ENCODE peak calls at places on chromosome 13, in six cellular contexts. One of them, this sample, is unnamed.

GRCh38 chr13:30376426-30377311 is 45.6 kb upstream of the UBE2L5 start:
- DNase-seq in K562: no peak
- DNase-seq in GM12878: peak
- DNase-seq in HL-60: peak
- DNase-seq in H1: no peak
- DNase-seq in HepG2: no peak
- DNase-seq in this sample: no peak

GRCh38 chr13:61202042-61202441 is 213.6 kb downstream of the PCDH20 start:
- DNase-seq in K562: no peak
- DNase-seq in H1: peak
- DNase-seq in GM12878: no peak
- DNase-seq in HL-60: no peak
- DNase-seq in HepG2: no peak
- DNase-seq in this sample: no peak

GRCh38 chr13:24159362-24159761 is 1.2 kb upstream of the SPATA13 start:
- DNase-seq in H1: no peak
- DNase-seq in GM12878: no peak
- DNase-seq in K562: peak
- DNase-seq in HL-60: no peak
- DNase-seq in HepG2: no peak
- DNase-seq in this sample: no peak

GRCh38 chr13:51922771-51923480 is 61.2 kb downstream of the CCDC70 start:
- DNase-seq in GM12878: no peak
- DNase-seq in HepG2: no peak
- DNase-seq in HL-60: no peak
- DNase-seq in H1: no peak
- DNase-seq in K562: no peak
- DNase-seq in this sample: no peak

GRCh38 chr13:95176611-95177259 is 124.5 kb downstream of the ABCC4 start:
- DNase-seq in K562: no peak
- DNase-seq in H1: no peak
- DNase-seq in GM12878: no peak
- DNase-seq in HL-60: no peak
- DNase-seq in HepG2: no peak
- DNase-seq in this sample: no peak

GRCh38 chr13:43368003-43368402 is 344.6 kb downstream of the DNAJC15 start:
- DNase-seq in HepG2: no peak
- DNase-seq in H1: no peak
- DNase-seq in HL-60: no peak
- DNase-seq in K562: no peak
- DNase-seq in GM12878: no peak
- DNase-seq in this sample: no peak

GRCh38 chr13:46516624-46517318 is 36.2 kb upstream of the LRCH1 start:
- DNase-seq in H1: no peak
- DNase-seq in K562: no peak
- DNase-seq in HL-60: no peak
- DNase-seq in GM12878: no peak
- DNase-seq in HepG2: no peak
- DNase-seq in this sample: no peak

GRCh38 chr13:48054601-48055000 is 17.1 kb downstream of the NUDT15 start:
- DNase-seq in GM12878: no peak
- DNase-seq in H1: no peak
- DNase-seq in HepG2: no peak
- DNase-seq in HL-60: no peak
- DNase-seq in K562: no peak
- DNase-seq in this sample: no peak

GRCh38 chr13:23161176-23161825 is 19.5 kb upstream of the SGCG start:
- DNase-seq in K562: no peak
- DNase-seq in HepG2: no peak
- DNase-seq in HL-60: no peak
- DNase-seq in H1: no peak
- DNase-seq in GM12878: no peak
- DNase-seq in this sample: no peak

GRCh38 chr13:95948646-95949045 is 104.6 kb downstream of the UGGT2 start:
- DNase-seq in H1: no peak
- DNase-seq in HL-60: no peak
- DNase-seq in GM12878: no peak
- DNase-seq in K562: no peak
- DNase-seq in HepG2: no peak
- DNase-seq in this sample: no peak

GRCh38 chr13:41554626-41555386 is 97.5 kb downstream of the RGCC start:
- DNase-seq in HepG2: no peak
- DNase-seq in HL-60: no peak
- DNase-seq in K562: no peak
- DNase-seq in H1: no peak
- DNase-seq in GM12878: peak
- DNase-seq in this sample: no peak

GRCh38 chr13:91297503-91297902 is 50.0 kb upstream of the MIR17HG start:
- DNase-seq in GM12878: no peak
- DNase-seq in HepG2: no peak
- DNase-seq in K562: no peak
- DNase-seq in HL-60: no peak
- DNase-seq in H1: no peak
- DNase-seq in this sample: no peak

GRCh38 chr13:43284162-43284561 is 260.8 kb downstream of the DNAJC15 start:
- DNase-seq in H1: no peak
- DNase-seq in GM12878: no peak
- DNase-seq in K562: no peak
- DNase-seq in HepG2: no peak
- DNase-seq in HL-60: no peak
- DNase-seq in this sample: no peak

GRCh38 chr13:72504026-72504925 is 223.2 kb downstream of the MZT1 start:
- DNase-seq in K562: no peak
- DNase-seq in H1: no peak
- DNase-seq in GM12878: no peak
- DNase-seq in HepG2: no peak
- DNase-seq in HL-60: no peak
- DNase-seq in this sample: no peak

GRCh38 chr13:27973956-27974662 is 5.0 kb upstream of the CDX2 start:
- DNase-seq in HL-60: no peak
- DNase-seq in GM12878: no peak
- DNase-seq in HepG2: no peak
- DNase-seq in K562: no peak
- DNase-seq in H1: no peak
- DNase-seq in this sample: peak

GRCh38 chr13:48412100-48412556 is 785 bp downstream of the LPAR6 start:
- DNase-seq in H1: no peak
- DNase-seq in HL-60: no peak
- DNase-seq in HepG2: no peak
- DNase-seq in GM12878: no peak
- DNase-seq in K562: no peak
- DNase-seq in this sample: no peak

GRCh38 chr13:29745704-29746103 is 104.7 kb downstream of the UBL3 start:
- DNase-seq in HL-60: no peak
- DNase-seq in K562: no peak
- DNase-seq in HepG2: no peak
- DNase-seq in H1: no peak
- DNase-seq in GM12878: no peak
- DNase-seq in this sample: no peak

GRCh38 chr13:105410602-105411001 is 1124.9 kb downstream of the EFNB2 start:
- DNase-seq in H1: peak
- DNase-seq in K562: peak
- DNase-seq in HepG2: peak
- DNase-seq in GM12878: no peak
- DNase-seq in HL-60: peak
- DNase-seq in this sample: peak
- TF ChIP-seq GABPA in H1: no peak
- TF ChIP-seq GABPA in K562: no peak
- TF ChIP-seq GABPA in HepG2: no peak
- TF ChIP-seq GABPA in GM12878: no peak
- TF ChIP-seq GABPA in HL-60: no peak
- TF ChIP-seq GABPA in this sample: no peak

DNA sequence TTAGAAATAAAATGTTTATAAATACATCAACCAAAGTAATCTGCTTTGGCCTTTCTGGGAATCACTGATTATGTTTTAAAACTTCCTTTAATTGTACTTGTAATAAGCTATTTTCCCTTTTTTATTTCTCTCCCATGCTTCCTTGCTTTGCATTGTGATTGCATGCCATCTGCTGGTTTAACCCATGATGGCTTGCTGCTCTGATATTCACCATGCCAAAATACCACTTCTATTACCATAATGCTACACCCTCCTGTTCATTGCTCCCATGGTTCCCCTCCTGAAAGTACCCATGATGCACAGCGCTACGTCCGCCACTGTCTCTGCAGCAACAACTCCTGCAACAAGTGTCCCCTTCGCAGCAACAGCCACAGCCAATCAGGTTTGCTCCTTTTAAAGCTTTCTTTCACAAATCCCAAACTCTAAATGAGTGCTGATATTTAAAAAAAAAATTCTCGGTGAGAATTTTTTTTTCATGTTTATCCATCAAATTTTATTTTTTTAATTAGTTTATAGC is 67.7 kb upstream of the RAP2A start:
- DNase-seq in H1: no peak
- DNase-seq in HL-60: no peak
- DNase-seq in GM12878: no peak
- DNase-seq in K562: no peak
- DNase-seq in HepG2: no peak
- DNase-seq in this sample: no peak
- TF ChIP-seq CTCF in H1: peak
- TF ChIP-seq CTCF in HL-60: no peak
- TF ChIP-seq CTCF in GM12878: no peak
- TF ChIP-seq CTCF in K562: no peak
- TF ChIP-seq CTCF in HepG2: no peak
- TF ChIP-seq CTCF in this sample: peak

GRCh38 chr13:108955741-108956140 is 326.3 kb downstream of the MYO16 start:
- DNase-seq in H1: no peak
- DNase-seq in K562: no peak
- DNase-seq in HL-60: no peak
- DNase-seq in GM12878: no peak
- DNase-seq in HepG2: no peak
- DNase-seq in this sample: no peak

GRCh38 chr13:108959254-108959653 is 329.8 kb downstream of the MYO16 start:
- DNase-seq in H1: no peak
- DNase-seq in HepG2: no peak
- DNase-seq in HL-60: no peak
- DNase-seq in K562: no peak
- DNase-seq in GM12878: no peak
- DNase-seq in this sample: no peak

GRCh38 chr13:108960006-108960405 is 330.6 kb downstream of the MYO16 start:
- DNase-seq in HepG2: no peak
- DNase-seq in H1: no peak
- DNase-seq in GM12878: no peak
- DNase-seq in K562: no peak
- DNase-seq in HL-60: no peak
- DNase-seq in this sample: no peak

GRCh38 chr13:108958013-108958376 is 328.6 kb downstream of the MYO16 start:
- DNase-seq in HL-60: no peak
- DNase-seq in H1: no peak
- DNase-seq in K562: no peak
- DNase-seq in HepG2: no peak
- DNase-seq in GM12878: no peak
- DNase-seq in this sample: no peak

GRCh38 chr13:108957369-108958012 is 328.1 kb downstream of the MYO16 start:
- DNase-seq in HL-60: no peak
- DNase-seq in HepG2: no peak
- DNase-seq in K562: no peak
- DNase-seq in GM12878: no peak
- DNase-seq in H1: no peak
- DNase-seq in this sample: no peak
- TF ChIP-seq GABPA in HL-60: no peak
- TF ChIP-seq GABPA in HepG2: no peak
- TF ChIP-seq GABPA in K562: no peak
- TF ChIP-seq GABPA in GM12878: no peak
- TF ChIP-seq GABPA in H1: no peak
- TF ChIP-seq GABPA in this sample: no peak

DNA sequence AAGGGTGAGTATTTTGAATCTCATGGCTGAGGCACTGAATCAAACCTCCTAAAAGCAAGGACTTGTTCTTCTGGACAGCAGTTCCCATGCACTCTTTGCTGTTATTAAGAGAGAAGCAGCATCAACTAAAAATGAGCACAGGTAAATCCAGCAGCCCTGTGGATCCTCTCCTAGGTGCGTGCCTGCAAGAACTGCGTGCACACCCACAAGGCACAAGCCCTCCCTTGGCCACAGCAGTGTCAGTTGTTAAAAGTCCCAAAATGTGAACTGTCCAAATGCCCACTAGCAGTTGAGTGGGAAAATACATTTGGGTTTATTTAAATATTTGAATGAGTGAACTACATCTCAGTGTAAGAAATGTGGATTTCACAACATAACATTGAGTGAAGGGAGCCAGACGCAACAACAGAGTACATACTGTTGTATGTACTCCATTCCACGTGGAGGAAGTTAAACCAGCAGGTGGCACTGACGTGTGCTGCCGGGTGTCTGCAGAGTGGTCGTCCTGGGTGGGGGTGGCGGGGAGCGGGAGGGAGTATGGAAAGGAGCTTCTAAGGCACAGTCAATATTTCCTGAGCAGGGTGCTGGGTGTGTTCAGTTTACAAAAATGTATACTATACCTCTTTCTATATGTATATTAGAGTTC is 266.4 kb downstream of the NALCN start:
- DNase-seq in HepG2: no peak
- DNase-seq in K562: no peak
- DNase-seq in GM12878: no peak
- DNase-seq in HL-60: no peak
- DNase-seq in H1: no peak
- DNase-seq in this sample: peak
- TF ChIP-seq CTCF in HepG2: peak
- TF ChIP-seq CTCF in K562: peak
- TF ChIP-seq CTCF in GM12878: no peak
- TF ChIP-seq CTCF in HL-60: no peak
- TF ChIP-seq CTCF in H1: peak
- TF ChIP-seq CTCF in this sample: peak

GRCh38 chr13:102582256-102582655 is 14.5 kb upstream of the TPP2 start:
- DNase-seq in H1: no peak
- DNase-seq in HL-60: no peak
- DNase-seq in GM12878: no peak
- DNase-seq in HepG2: no peak
- DNase-seq in K562: no peak
- DNase-seq in this sample: no peak
- TF ChIP-seq GABPA in H1: no peak
- TF ChIP-seq GABPA in HL-60: no peak
- TF ChIP-seq GABPA in GM12878: no peak
- TF ChIP-seq GABPA in HepG2: no peak
- TF ChIP-seq GABPA in K562: no peak
- TF ChIP-seq GABPA in this sample: no peak

DNA sequence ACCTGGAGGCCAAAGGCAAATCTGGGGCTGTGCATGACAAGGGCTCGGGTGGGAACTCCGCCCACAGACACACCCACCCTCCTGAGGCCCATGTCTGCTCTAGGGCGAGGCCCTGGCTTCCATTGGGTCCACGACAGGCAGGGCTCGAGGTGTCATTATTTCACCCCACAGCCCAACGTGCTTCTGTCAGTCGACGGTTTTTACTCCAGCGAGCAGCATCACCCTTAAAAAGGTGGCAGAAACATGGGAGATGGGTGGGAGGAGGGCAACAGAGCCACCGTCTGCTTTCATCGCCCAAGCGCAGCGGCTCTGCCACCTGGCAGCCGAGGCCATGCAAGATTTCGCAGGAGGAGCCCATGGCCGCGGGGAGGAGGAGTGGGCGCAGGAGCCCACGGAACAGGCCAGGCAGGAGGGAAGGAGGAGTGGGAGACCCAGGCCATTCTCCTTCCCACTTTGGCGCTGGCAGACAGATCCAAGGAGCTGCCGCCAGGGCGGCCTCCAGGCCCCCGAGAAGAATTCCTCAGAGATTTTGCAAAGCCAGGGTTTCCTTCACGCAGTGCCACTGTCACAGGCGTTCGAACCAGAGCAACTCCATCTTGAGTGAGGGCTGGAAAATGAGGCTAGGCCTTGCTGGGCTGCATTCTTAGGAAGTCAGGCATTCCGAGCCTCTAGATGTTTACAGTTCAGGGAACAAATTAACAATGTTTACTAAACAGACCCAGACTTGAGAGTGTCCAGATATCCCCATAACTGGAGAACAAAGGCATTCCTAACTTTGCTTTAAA is 49.3 kb upstream of the TUBGCP3 start:
- DNase-seq in H1: no peak
- DNase-seq in GM12878: no peak
- DNase-seq in K562: no peak
- DNase-seq in HL-60: no peak
- DNase-seq in HepG2: no peak
- DNase-seq in this sample: no peak
- TF ChIP-seq CTCF in H1: peak
- TF ChIP-seq CTCF in GM12878: no peak
- TF ChIP-seq CTCF in K562: no peak
- TF ChIP-seq CTCF in HL-60: no peak
- TF ChIP-seq CTCF in HepG2: no peak
- TF ChIP-seq CTCF in this sample: no peak

This sample was measured in SK-N-SH.